ENCODE peak calls at places on chromosomes 5 and 9, in five cellular contexts. T is astrocyte, N is fibroblast of lung, V is H1, X is mammary epithelial cell. U is an unnamed sample. For H3K9me3, the result is how much of the 10 kb centered on the place peaks cover.

GRCh38 chr5:88602584-88602983 is 280.4 kb downstream of the MEF2C start:
- DNase-seq in T (no peak), N (no peak), V (peak), X (no peak), U (no peak)

GRCh38 chr5:350355-350754 is 28.8 kb downstream of the AHRR start:
- DNase-seq in T (no peak), N (no peak), V (no peak), X (no peak), U (no peak)

GRCh38 chr5:140239461-140239860 is 63.4 kb downstream of the PFDN1 start:
- DNase-seq in T (no peak), N (no peak), V (no peak), X (no peak), U (no peak)

GRCh38 chr5:170302729-170303501 is 5.3 kb upstream of the LCP2 start:
- DNase-seq in T (no peak), N (no peak), V (no peak), X (no peak), U (no peak)

GRCh38 chr5:178083942-178084341 is 29.4 kb upstream of the N4BP3 start:
- DNase-seq in T (no peak), N (no peak), V (no peak), X (no peak), U (no peak)

GRCh38 chr9:37944266-37944650 is 40.3 kb upstream of the SLC25A51 start:
- DNase-seq in T (peak), N (no peak), V (no peak), X (no peak), U (no peak)

GRCh38 chr9:81308404-81308803 is 380.9 kb downstream of the TLE1 start:
- DNase-seq in T (no peak), N (no peak), V (no peak), X (no peak), U (no peak)

GRCh38 chr5:143739741-143740140 is 72.2 kb upstream of the HMHB1 start:
- DNase-seq in T (peak), N (no peak), V (no peak), X (no peak), U (no peak)

GRCh38 chr5:103243665-103244064 is 14.9 kb upstream of the MACIR start:
- DNase-seq in T (peak), N (no peak), V (no peak), X (no peak), U (no peak)

GRCh38 chr5:1511651-1512540 is 11.9 kb downstream of the LPCAT1 start:
- DNase-seq in T (no peak), N (peak), V (no peak), X (peak), U (no peak)

DNA sequence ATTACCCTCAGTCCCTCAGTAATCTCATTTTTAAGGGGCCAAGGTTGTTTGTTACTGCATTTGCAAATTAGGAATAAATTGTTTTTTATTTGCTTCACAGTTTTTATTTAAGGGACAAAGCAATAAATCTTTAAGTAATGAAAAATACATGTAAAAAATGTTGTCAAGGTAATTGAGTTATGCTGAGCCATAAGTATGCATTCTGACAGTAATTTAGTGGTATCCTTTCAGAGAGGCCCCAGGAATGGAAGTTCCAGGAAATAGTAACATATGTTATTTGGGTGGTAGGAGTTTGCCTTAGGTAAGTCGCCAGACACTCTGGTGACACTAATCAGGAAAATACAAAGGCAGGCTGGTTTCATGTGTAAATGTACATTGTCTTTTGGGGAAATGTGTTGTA is 1787.9 kb upstream of the WWC1 start:
- DNase-seq in T (no peak), N (no peak), V (no peak), X (no peak), U (no peak)
- TF ChIP-seq EZH2 in T (no peak), N (no peak), V (no peak), X (no peak), U (no peak)

GRCh38 chr5:154881986-154882385 is 23.6 kb downstream of the CNOT8 start:
- DNase-seq in T (no peak), N (no peak), V (no peak), X (no peak), U (no peak)
- H3K9me3 ChIP-seq in T (under half), N (under half), V (under half), X (under half), U (under half)

GRCh38 chr5:101943784-101944183 is 352.3 kb downstream of the SLCO4C1 start:
- DNase-seq in T (no peak), N (no peak), V (no peak), X (no peak), U (peak)
- H3K9ac ChIP-seq in T (no peak), N (no peak), V (no peak), X (no peak), U (no peak)

GRCh38 chr9:73824671-73825070 is 672.5 kb upstream of the RORB start:
- DNase-seq in T (no peak), N (no peak), V (peak), X (no peak), U (no peak)
- TF ChIP-seq EZH2 in T (no peak), N (no peak), V (no peak), X (no peak), U (no peak)

DNA sequence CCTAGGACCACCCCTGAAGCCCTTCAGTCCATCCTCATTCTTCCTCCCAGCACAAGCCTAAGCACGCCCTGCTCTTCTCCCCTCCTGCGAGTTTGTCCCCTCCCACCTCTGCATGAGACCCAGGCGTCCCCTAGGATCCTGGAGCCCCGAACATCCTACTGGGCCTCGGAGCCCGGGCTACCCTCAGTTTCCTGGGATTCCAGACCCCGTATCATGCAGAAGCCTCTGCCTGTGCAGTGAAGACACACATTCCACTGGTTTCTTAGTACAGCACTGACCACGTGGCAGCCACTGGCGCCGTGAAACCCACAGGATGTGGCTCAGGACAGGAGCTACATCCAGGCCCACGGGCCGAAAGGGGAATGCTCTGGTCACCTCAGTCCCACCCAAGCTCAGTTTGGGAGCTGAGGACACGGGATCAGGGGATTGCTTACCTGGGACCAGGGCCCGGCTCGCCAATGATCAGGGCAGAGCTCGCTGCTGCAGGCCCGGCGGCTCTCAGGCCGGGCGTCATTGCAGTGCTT is 64.2 kb downstream of the ZNF354C start:
- DNase-seq in T (no peak), N (no peak), V (no peak), X (no peak), U (no peak)
- H3K9me3 ChIP-seq in T (under half), N (under half), V (under half), X (half or more), U (under half)

GRCh38 chr9:113631811-113632665 is 168.5 kb downstream of the RGS3 start:
- DNase-seq in T (no peak), N (no peak), V (no peak), X (no peak), U (no peak)
- H3K9ac ChIP-seq in T (peak), N (no peak), V (no peak), X (no peak), U (no peak)

DNA sequence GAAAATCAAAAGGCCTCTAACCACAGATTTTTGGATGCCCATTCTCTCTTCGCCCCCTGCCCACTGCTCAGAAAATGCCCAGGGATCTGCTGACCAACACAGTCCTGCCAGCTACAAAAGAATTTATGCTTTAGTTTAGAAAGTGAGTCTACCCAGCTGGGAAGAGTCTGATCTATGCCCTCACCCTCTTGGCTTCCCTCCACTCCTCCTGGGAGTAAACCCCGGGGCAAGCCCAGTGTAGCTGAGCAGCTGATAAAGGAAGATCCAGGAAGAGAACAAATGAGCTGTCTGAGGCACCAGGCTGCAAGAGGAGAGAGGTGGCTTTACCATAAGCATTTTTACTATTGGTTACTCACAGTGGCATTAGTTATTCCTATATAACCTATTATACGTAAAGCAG is 52.9 kb downstream of the RNF130 start:
- DNase-seq in T (no peak), N (no peak), V (no peak), X (no peak), U (no peak)
- TF ChIP-seq EZH2 in T (no peak), N (no peak), V (no peak), X (no peak), U (no peak)

U was measured in SK-N-MC.